ENCODE peak calls at places on chromosomes 5 and 9, in eight cellular contexts. I, A, N, S, D, K, B and O are unnamed samples.
A peak's percentile ranks its signal among the peaks of the same experiment; 100 is the strongest.

GRCh38 chr5:151902215-151902614 is 22.4 kb downstream of the GLRA1 start:
- DNase-seq in I (no peak), K (no peak), S (no peak), N (no peak), B (no peak), D (no peak), A (no peak), O (no peak)

GRCh38 chr5:173016069-173016455 is 32.5 kb downstream of the ATP6V0E1 start:
- DNase-seq in B (no peak), A (no peak), I (no peak), N (no peak), K (no peak), S (no peak), D (no peak), O (no peak)

GRCh38 chr5:113167985-113168384 is 191.4 kb downstream of the DCP2 start:
- DNase-seq in D (no peak), I (no peak), N (no peak), K (no peak), S (no peak), A (no peak), B (no peak), O (no peak)

GRCh38 chr9:96574455-96574854 is 45.2 kb downstream of the CDC14B start:
- DNase-seq in A (no peak), K (no peak), B (no peak), D (no peak), N (no peak), S (no peak), I (no peak), O (no peak)

GRCh38 chr5:72109625-72110024 is 2.4 kb downstream of the MAP1B start:
- DNase-seq in N (no peak), S (peak; percentile 27), B (peak; percentile 16), K (no peak), A (no peak), D (no peak), I (no peak), O (no peak)

GRCh38 chr9:126614088-126614454 is 343 bp downstream of the LMX1B start:
- DNase-seq in I (no peak), K (no peak), B (no peak), D (no peak), A (peak; percentile 67), N (no peak), S (no peak), O (no peak)

GRCh38 chr5:82406200-82406773 is 128.1 kb upstream of the RPS23 start:
- DNase-seq in I (no peak), B (peak; percentile 21), K (no peak), D (no peak), A (no peak), N (no peak), S (peak; percentile 95), O (no peak)

GRCh38 chr5:103929310-103930003 is 366.9 kb upstream of the NUDT12 start:
- DNase-seq in N (no peak), A (no peak), S (no peak), K (no peak), B (no peak), D (no peak), I (no peak), O (no peak)

GRCh38 chr5:1294839-1295649 is at the start of gene TERT:
- DNase-seq in K (no peak), I (peak; percentile 78), B (no peak), D (peak; percentile 57), S (no peak), A (peak; percentile 67), N (peak; percentile 67), O (peak; percentile 30)

GRCh38 chr5:175243441-175243840 is 200.5 kb downstream of the DRD1 start:
- DNase-seq in I (no peak), B (no peak), K (no peak), A (no peak), S (no peak), N (no peak), D (no peak), O (no peak)

GRCh38 chr5:72160959-72161358 is 53.7 kb downstream of the MAP1B start:
- DNase-seq in A (no peak), I (no peak), N (no peak), K (no peak), S (peak; percentile 59), B (no peak), D (no peak), O (no peak)

GRCh38 chr5:173875189-173875588 is 13.0 kb upstream of the CPEB4 start:
- DNase-seq in S (no peak), A (no peak), B (no peak), D (no peak), I (no peak), K (no peak), N (no peak), O (no peak)

GRCh38 chr9:87677776-87678587 is 47.9 kb upstream of the CTSL start:
- DNase-seq in N (no peak), I (no peak), S (no peak), D (no peak), A (no peak), B (no peak), K (no peak), O (no peak)

GRCh38 chr5:132363431-132364112 is 5.9 kb upstream of the SLC22A5 start:
- DNase-seq in I (no peak), A (no peak), D (no peak), S (peak; percentile 76), K (peak; percentile 77), N (no peak), B (peak; percentile 54), O (no peak)

GRCh38 chr5:73682176-73682575 is 56.2 kb downstream of the ARHGEF28 start:
- DNase-seq in B (no peak), S (no peak), I (no peak), D (no peak), A (no peak), K (no peak), N (no peak), O (no peak)
- H3K27ac ChIP-seq in B (no peak overlapping the region), S (no peak overlapping the region), I (no peak overlapping the region), D (no peak overlapping the region), A (no peak overlapping the region), K (no peak overlapping the region), N (no peak overlapping the region), O (no peak overlapping the region)

GRCh38 chr5:14597080-14597479 is 15.5 kb downstream of the OTULINL start:
- DNase-seq in I (no peak), A (no peak), N (no peak), K (no peak), S (no peak), D (no peak), B (no peak), O (no peak)

GRCh38 chr5:14595189-14595588 is 13.6 kb downstream of the OTULINL start:
- DNase-seq in B (no peak), K (no peak), D (no peak), I (no peak), A (no peak), S (peak; percentile 93), N (peak; percentile 54), O (peak; percentile 54)

GRCh38 chr5:14593326-14594036 is 11.9 kb downstream of the OTULINL start:
- DNase-seq in B (no peak), S (peak; percentile 80), K (no peak), N (no peak), D (no peak), A (no peak), I (no peak), O (peak; percentile 33)

GRCh38 chr5:14595877-14596276 is 14.3 kb downstream of the OTULINL start:
- DNase-seq in B (no peak), N (no peak), K (no peak), S (peak; percentile 47), A (no peak), I (no peak), D (no peak), O (no peak)

DNA sequence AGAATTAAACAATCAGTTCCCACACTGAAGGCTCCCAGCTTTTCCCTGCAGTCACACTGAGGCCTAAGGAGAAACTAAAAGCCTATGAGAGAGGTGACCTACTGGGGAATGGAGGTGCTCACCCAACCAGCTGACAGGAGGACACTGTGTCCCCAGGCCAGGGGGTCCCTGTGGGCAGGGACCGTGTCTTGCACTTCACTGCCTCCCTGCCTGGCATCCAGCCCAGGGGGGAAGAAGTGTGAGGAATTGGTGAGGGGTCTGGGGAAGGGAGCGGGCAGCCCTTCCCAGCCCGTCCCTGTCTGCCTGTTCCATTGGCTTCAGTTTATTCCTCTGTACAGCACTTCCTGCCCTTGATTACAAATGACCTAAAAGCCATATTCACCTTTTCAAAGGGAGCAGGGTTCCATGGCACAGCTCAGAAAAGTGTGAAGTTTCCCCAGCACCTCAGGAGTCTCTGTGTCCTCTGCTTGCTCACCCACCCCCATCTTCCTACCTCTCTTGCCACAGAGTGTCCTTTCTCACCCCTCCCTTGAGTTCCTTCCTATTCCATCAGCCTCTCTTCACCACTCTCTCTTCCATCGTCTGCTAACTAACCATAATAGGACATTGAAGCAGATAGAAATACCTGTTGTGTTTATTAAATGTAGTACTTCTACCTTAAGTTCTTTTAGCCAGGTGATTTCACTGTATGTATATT is 12.9 kb downstream of the OTULINL start:
- DNase-seq in B (no peak), D (no peak), A (no peak), S (no peak), K (no peak), N (no peak), I (no peak), O (no peak)
- H3K4me1 ChIP-seq in B (no peaks in the 10 kb centered on the region), D (no peaks in the 10 kb centered on the region), A (peaks cover 29% of the 10 kb centered on the region), S (no peaks in the 10 kb centered on the region), K (no peaks in the 10 kb centered on the region), N (peaks cover 86% of the 10 kb centered on the region), I (peaks cover 11% of the 10 kb centered on the region), O (peaks cover 82% of the 10 kb centered on the region)

GRCh38 chr5:119335261-119335677 is 20.6 kb upstream of the TNFAIP8 start:
- DNase-seq in B (no peak), A (no peak), S (no peak), N (no peak), K (no peak), D (no peak), I (no peak), O (no peak)

GRCh38 chr5:119331566-119332095 is 24.2 kb upstream of the TNFAIP8 start:
- DNase-seq in B (no peak), I (no peak), K (no peak), N (no peak), S (peak; percentile 54), A (no peak), D (no peak), O (no peak)

GRCh38 chr5:119333421-119333851 is 22.4 kb upstream of the TNFAIP8 start:
- DNase-seq in N (no peak), A (no peak), I (no peak), D (no peak), B (no peak), K (no peak), S (no peak), O (no peak)

GRCh38 chr5:119330367-119331183 is 25.2 kb upstream of the TNFAIP8 start:
- DNase-seq in I (no peak), K (no peak), B (no peak), A (no peak), S (no peak), N (peak; percentile 88), D (no peak), O (peak; percentile 77)

DNA sequence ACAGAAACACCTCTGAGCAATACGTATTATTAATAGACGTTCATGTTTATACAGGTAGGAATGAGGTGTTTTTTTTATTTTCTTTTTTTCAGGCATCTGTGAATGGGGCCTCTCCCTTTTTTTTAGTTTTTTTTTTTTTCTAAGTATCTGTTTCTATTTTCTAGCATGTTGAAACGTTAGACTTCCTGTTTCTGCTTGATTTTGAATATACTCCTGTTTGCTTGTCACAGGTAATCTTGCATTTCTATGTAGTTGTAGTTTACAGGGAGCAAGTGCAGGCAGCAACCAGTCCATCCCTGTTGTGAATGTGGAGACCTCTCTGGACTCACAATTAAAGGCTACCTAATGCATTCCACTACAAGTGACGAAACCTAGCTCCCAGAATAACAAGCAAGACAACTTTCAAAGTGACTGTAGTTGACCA is 22.8 kb upstream of the TNFAIP8 start:
- DNase-seq in I (no peak), N (no peak), B (no peak), A (no peak), K (no peak), S (no peak), D (no peak), O (peak; percentile 38)
- H3K4me3 ChIP-seq in I (no peak overlapping the region), N (peak overlapping the region; percentile 58), B (peak overlapping the region; percentile 43), A (no peak overlapping the region), K (no peak overlapping the region), S (no peak overlapping the region), D (no peak overlapping the region), O (peak overlapping the region; percentile 27)

GRCh38 chr9:124297553-124297905 is 39.8 kb downstream of the NEK6 start:
- DNase-seq in I (no peak), K (peak; percentile 58), S (peak; percentile 84), N (no peak), B (peak; percentile 86), A (peak; percentile 80), D (no peak), O (no peak)
- H3K27ac ChIP-seq in I (no peak overlapping the region), K (peak overlapping the region; percentile 97), S (peak overlapping the region; percentile 92), N (no peak overlapping the region), B (peak overlapping the region; percentile 82), A (peak overlapping the region; percentile 42), D (peak overlapping the region; percentile 41), O (no peak overlapping the region)